ENCODE peak calls at places on chromosomes 2 and 18, in ten cellular contexts. One of them, this sample, is unnamed.

GRCh38 chr2:191611614-191612013 is 66.3 kb upstream of the NABP1 start:
- DNase-seq in RPMI7951: no peak
- DNase-seq in thyroid gland: no peak
- DNase-seq in mucosa of descending colon: no peak
- DNase-seq in GM13976: peak; percentile 16
- DNase-seq in NCI-H1417: no peak
- DNase-seq in ovary: no peak
- DNase-seq in caudate nucleus: no peak
- DNase-seq in endothelial cell of umbilical vein: no peak
- DNase-seq in HEK293T: no peak
- DNase-seq in this sample: no peak

GRCh38 chr2:42935692-42936631 is 143.6 kb upstream of the HAAO start:
- DNase-seq in GM13976: no peak
- DNase-seq in ovary: no peak
- DNase-seq in caudate nucleus: no peak
- DNase-seq in RPMI7951: no peak
- DNase-seq in NCI-H1417: no peak
- DNase-seq in mucosa of descending colon: no peak
- DNase-seq in endothelial cell of umbilical vein: no peak
- DNase-seq in HEK293T: no peak
- DNase-seq in thyroid gland: no peak
- DNase-seq in this sample: no peak

GRCh38 chr18:63160172-63160995 is 159.2 kb downstream of the BCL2 start:
- DNase-seq in NCI-H1417: no peak
- DNase-seq in thyroid gland: no peak
- DNase-seq in endothelial cell of umbilical vein: no peak
- DNase-seq in RPMI7951: no peak
- DNase-seq in mucosa of descending colon: peak; percentile 19
- DNase-seq in HEK293T: no peak
- DNase-seq in GM13976: no peak
- DNase-seq in caudate nucleus: no peak
- DNase-seq in ovary: no peak
- DNase-seq in this sample: no peak

GRCh38 chr2:22812065-22812680 is 572.8 kb upstream of the KLHL29 start:
- DNase-seq in NCI-H1417: no peak
- DNase-seq in ovary: no peak
- DNase-seq in RPMI7951: no peak
- DNase-seq in mucosa of descending colon: no peak
- DNase-seq in GM13976: no peak
- DNase-seq in endothelial cell of umbilical vein: no peak
- DNase-seq in caudate nucleus: no peak
- DNase-seq in HEK293T: no peak
- DNase-seq in thyroid gland: no peak
- DNase-seq in this sample: no peak

GRCh38 chr18:79679552-79680099 is at the start of gene CTDP1:
- DNase-seq in mucosa of descending colon: peak; percentile 94
- DNase-seq in RPMI7951: peak; percentile 86
- DNase-seq in thyroid gland: peak; percentile 92
- DNase-seq in NCI-H1417: peak; percentile 100
- DNase-seq in GM13976: peak; percentile 95
- DNase-seq in ovary: peak; percentile 89
- DNase-seq in HEK293T: peak; percentile 80
- DNase-seq in endothelial cell of umbilical vein: peak; percentile 96
- DNase-seq in caudate nucleus: peak; percentile 87
- DNase-seq in this sample: peak; percentile 78

GRCh38 chr2:3099860-3100234 is 277.8 kb downstream of the EIPR1 start:
- DNase-seq in thyroid gland: no peak
- DNase-seq in ovary: no peak
- DNase-seq in mucosa of descending colon: no peak
- DNase-seq in caudate nucleus: no peak
- DNase-seq in endothelial cell of umbilical vein: no peak
- DNase-seq in NCI-H1417: no peak
- DNase-seq in GM13976: no peak
- DNase-seq in RPMI7951: no peak
- DNase-seq in HEK293T: no peak
- DNase-seq in this sample: no peak

GRCh38 chr18:8609711-8610441 is 639 bp downstream of the RAB12 start:
- DNase-seq in mucosa of descending colon: peak; percentile 26
- DNase-seq in RPMI7951: no peak
- DNase-seq in thyroid gland: peak; percentile 13
- DNase-seq in HEK293T: peak; percentile 8
- DNase-seq in caudate nucleus: no peak
- DNase-seq in endothelial cell of umbilical vein: no peak
- DNase-seq in NCI-H1417: peak; percentile 73
- DNase-seq in GM13976: no peak
- DNase-seq in ovary: no peak
- DNase-seq in this sample: no peak

GRCh38 chr2:106158871-106159270 is 35.2 kb downstream of the UXS1 start:
- DNase-seq in HEK293T: no peak
- DNase-seq in mucosa of descending colon: no peak
- DNase-seq in GM13976: no peak
- DNase-seq in endothelial cell of umbilical vein: no peak
- DNase-seq in thyroid gland: no peak
- DNase-seq in ovary: no peak
- DNase-seq in NCI-H1417: no peak
- DNase-seq in caudate nucleus: no peak
- DNase-seq in RPMI7951: no peak
- DNase-seq in this sample: no peak

This sample was measured in fibroblast of the conjunctiva.